ENCODE peak calls at places on chromosomes 4 and X, in ten cellular contexts. S is suprapubic skin, O is esophagus squamous epithelium, C is GM12878, L is upper lobe of left lung, Q is K562, H is brain microvascular endothelial cell, V is HL-60, E is fibroblast of lung, F is hepatocyte. K is an unnamed sample.

GRCh38 chrX:55714111-55714510 is 3.4 kb upstream of the RRAGB start:
- DNase-seq in F (no peak), H (no peak), E (no peak), Q (no peak), V (peak), O (no peak), S (no peak), C (no peak), L (no peak), K (no peak)

GRCh38 chrX:129695535-129695934 is 40.8 kb upstream of the APLN start:
- DNase-seq in E (no peak), L (no peak), C (no peak), O (no peak), F (no peak), V (no peak), S (no peak), H (no peak), Q (no peak), K (peak)

GRCh38 chrX:13763489-13763888 is 28.9 kb downstream of the OFD1 start:
- DNase-seq in F (no peak), O (no peak), L (peak), E (peak), C (no peak), S (no peak), Q (no peak), H (no peak), V (no peak), K (no peak)

GRCh38 chr4:160877087-160877790 is 1286.6 kb downstream of the FSTL5 start:
- DNase-seq in Q (no peak), L (no peak), V (no peak), H (peak), C (no peak), O (no peak), F (no peak), E (no peak), S (no peak), K (no peak)

GRCh38 chr4:95355021-95355420 is 193.8 kb downstream of the UNC5C start:
- DNase-seq in C (no peak), Q (no peak), H (peak), L (no peak), F (no peak), V (no peak), S (no peak), E (no peak), O (no peak), K (no peak)

GRCh38 chrX:103688949-103689348 is 2.5 kb upstream of the MORF4L2 start:
- DNase-seq in H (peak), O (no peak), V (no peak), E (peak), C (no peak), L (no peak), S (no peak), Q (no peak), F (peak), K (no peak)

GRCh38 chrX:77564824-77565223 is 117.6 kb downstream of the FGF16 start:
- DNase-seq in C (no peak), H (no peak), F (no peak), S (no peak), V (no peak), Q (no peak), L (no peak), E (peak), O (no peak), K (no peak)

GRCh38 chr4:76951333-76952033 is 1.9 kb downstream of the SEPTIN11 start:
- DNase-seq in H (no peak), Q (no peak), V (no peak), L (no peak), F (no peak), S (no peak), O (no peak), E (peak), C (no peak), K (no peak)

GRCh38 chrX:149455934-149456333 is 49.2 kb downstream of the IDS start:
- DNase-seq in F (no peak), S (no peak), Q (no peak), H (no peak), L (no peak), O (no peak), E (no peak), C (no peak), V (no peak), K (no peak)

GRCh38 chrX:10186355-10186754 is 29.6 kb downstream of the CLCN4 start:
- DNase-seq in S (no peak), F (no peak), O (no peak), E (no peak), C (no peak), V (no peak), L (no peak), H (no peak), Q (no peak), K (no peak)

GRCh38 chrX:116238866-116239265 is 68.3 kb downstream of the AGTR2 start:
- DNase-seq in F (no peak), V (no peak), Q (no peak), H (no peak), C (no peak), E (no peak), S (no peak), O (no peak), L (no peak), K (no peak)

GRCh38 chr4:86482851-86483490 is 111.1 kb upstream of the PTPN13 start:
- DNase-seq in H (peak), Q (no peak), C (no peak), L (no peak), O (no peak), S (no peak), V (no peak), F (no peak), E (peak), K (no peak)

GRCh38 chr4:154018659-154019058 is 229.8 kb upstream of the SFRP2 start:
- DNase-seq in L (no peak), O (no peak), S (no peak), V (no peak), F (no peak), E (no peak), Q (no peak), C (no peak), H (no peak), K (no peak)

GRCh38 chrX:24282381-24283121 is 31.3 kb downstream of the SUPT20HL2 start:
- DNase-seq in F (no peak), O (no peak), L (no peak), E (peak), V (no peak), C (no peak), H (no peak), S (no peak), Q (no peak), K (no peak)

GRCh38 chrX:104343408-104344129 is 88.8 kb upstream of the ESX1 start:
- DNase-seq in E (peak), F (peak), C (peak), Q (peak), S (no peak), O (no peak), L (no peak), V (no peak), H (peak), K (no peak)

GRCh38 chr4:122205687-122206086 is 53.6 kb downstream of the BLTP1 start:
- DNase-seq in V (no peak), F (no peak), O (no peak), C (no peak), L (no peak), E (no peak), S (no peak), H (no peak), Q (peak), K (no peak)

GRCh38 chrX:125005863-125006262 is 313.8 kb upstream of the TEX13C start:
- DNase-seq in V (no peak), O (no peak), F (no peak), L (no peak), Q (no peak), S (no peak), H (no peak), E (no peak), C (no peak), K (no peak)

GRCh38 chr4:73864365-73864764 is 4.8 kb upstream of the CXCL1 start:
- DNase-seq in O (no peak), H (no peak), E (no peak), Q (peak), F (peak), V (no peak), C (no peak), S (no peak), L (no peak), K (no peak)

GRCh38 chr4:101019941-101020401 is 327.4 kb downstream of the PPP3CA start:
- DNase-seq in H (no peak), C (peak), V (no peak), F (peak), L (no peak), Q (no peak), E (no peak), O (no peak), S (no peak), K (no peak)

GRCh38 chrX:18026171-18026570 is 165.1 kb upstream of the RAI2 start:
- DNase-seq in H (no peak), S (no peak), L (no peak), Q (no peak), C (no peak), O (no peak), V (no peak), F (no peak), E (peak), K (no peak)

GRCh38 chr4:126495163-126495752 is 1137.5 kb upstream of the INTU start:
- DNase-seq in V (no peak), E (no peak), L (no peak), S (no peak), Q (peak), C (no peak), H (no peak), O (no peak), F (no peak), K (no peak)

GRCh38 chr4:141518222-141518621 is 118.2 kb upstream of the IL15 start:
- DNase-seq in V (no peak), E (no peak), L (no peak), C (no peak), O (no peak), S (no peak), H (no peak), F (no peak), Q (no peak), K (no peak)

GRCh38 chr4:173288296-173288695 is 45.9 kb downstream of the HMGB2 start:
- DNase-seq in H (peak), C (peak), O (peak), S (no peak), F (peak), Q (peak), E (peak), L (peak), V (peak), K (no peak)

GRCh38 chrX:154036513-154036912 is 16.8 kb upstream of the IRAK1 start:
- DNase-seq in E (no peak), H (no peak), O (no peak), S (no peak), F (no peak), C (no peak), L (no peak), V (no peak), Q (no peak), K (no peak)

DNA sequence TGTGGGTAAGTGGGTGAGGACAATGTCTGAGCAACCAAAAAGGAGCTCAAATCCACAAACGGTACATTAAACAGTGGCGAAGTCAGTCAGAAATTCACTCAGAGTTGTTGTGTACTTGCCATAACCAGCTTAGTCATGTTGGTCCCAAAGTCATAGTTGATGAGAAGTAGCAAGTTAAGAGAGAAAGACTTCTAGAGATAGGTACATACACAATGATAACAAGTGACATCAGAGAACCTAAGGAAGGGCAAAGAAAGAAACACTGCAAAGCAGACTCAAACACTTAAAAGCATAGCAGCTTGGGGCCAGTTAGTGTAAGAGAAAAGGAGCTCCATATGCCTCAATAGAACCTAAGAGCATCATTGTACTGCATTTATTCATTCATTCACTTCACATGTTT is 30.2 kb downstream of the DYNLT3 start:
- DNase-seq in L (no peak), E (no peak), S (no peak), V (no peak), F (no peak), C (no peak), Q (no peak), O (no peak), H (no peak), K (no peak)
- H3K4me3 ChIP-seq in L (no peak), E (no peak), S (no peak), V (no peak), F (no peak), C (no peak), Q (no peak), O (no peak), H (no peak), K (no peak)

GRCh38 chr4:6767341-6767724 is 15.2 kb upstream of the KIAA0232 start:
- DNase-seq in S (no peak), Q (no peak), H (no peak), L (no peak), C (no peak), F (no peak), E (no peak), O (no peak), V (no peak), K (no peak)

GRCh38 chr4:6769984-6770420 is 12.5 kb upstream of the KIAA0232 start:
- DNase-seq in O (no peak), Q (no peak), F (no peak), H (no peak), L (no peak), S (no peak), V (no peak), E (no peak), C (no peak), K (no peak)

GRCh38 chr4:6768539-6768905 is 14.0 kb upstream of the KIAA0232 start:
- DNase-seq in S (no peak), F (no peak), C (no peak), H (no peak), L (peak), Q (no peak), V (no peak), E (peak), O (no peak), K (no peak)

GRCh38 chr4:6769138-6769983 is 13.2 kb upstream of the KIAA0232 start:
- DNase-seq in S (no peak), V (no peak), C (no peak), E (no peak), Q (no peak), H (no peak), L (no peak), F (no peak), O (no peak), K (no peak)

DNA sequence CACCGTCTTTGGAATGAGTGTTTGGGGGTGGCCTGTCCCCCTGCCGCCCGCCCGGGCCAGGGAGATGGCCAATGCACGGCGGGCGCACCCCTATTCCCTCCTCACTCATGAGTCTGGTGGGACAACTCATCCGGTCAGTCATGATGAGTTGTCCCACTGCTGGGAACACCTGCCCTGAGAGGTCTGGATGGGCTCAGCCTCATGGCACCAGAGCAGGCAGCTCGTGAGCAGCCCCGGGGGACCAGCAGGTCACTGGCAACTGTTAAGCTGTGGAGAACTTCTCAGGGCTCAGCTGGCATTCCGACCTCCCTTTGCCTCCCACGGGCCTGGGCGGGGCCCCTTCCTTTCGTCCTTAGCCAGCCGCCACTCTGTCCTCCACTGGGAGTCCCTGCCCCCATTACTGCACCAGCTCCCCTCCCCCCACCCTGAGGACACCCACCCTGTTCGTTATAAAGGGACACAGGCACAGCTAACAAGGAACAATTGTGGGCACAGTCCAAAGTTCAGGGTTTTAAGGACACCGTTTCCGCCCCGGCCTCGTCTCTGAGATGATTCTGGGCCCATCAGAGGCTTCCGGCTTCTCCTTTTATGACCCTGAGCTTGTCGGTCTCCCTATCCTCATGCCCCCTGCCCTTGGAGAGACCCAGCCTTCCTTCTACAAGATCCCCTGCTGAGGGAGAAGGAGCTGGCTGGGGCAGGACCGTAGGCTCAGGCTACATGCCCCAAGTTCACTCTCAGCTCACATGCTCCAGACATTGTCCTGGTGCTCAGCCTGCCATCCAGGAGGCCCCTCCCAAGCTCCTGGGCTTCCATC is 14.6 kb upstream of the KIAA0232 start:
- DNase-seq in L (no peak), C (no peak), V (no peak), S (no peak), H (no peak), E (no peak), Q (no peak), F (peak), O (no peak), K (no peak)
- H3K27ac ChIP-seq in L (no peak), C (no peak), V (no peak), S (no peak), H (no peak), E (no peak), Q (no peak), F (peak), O (no peak), K (peak)

GRCh38 chrX:133177202-133177601 is 41.0 kb downstream of the TFDP3 start:
- DNase-seq in L (no peak), V (no peak), F (no peak), H (no peak), O (no peak), C (no peak), S (no peak), Q (no peak), E (no peak), K (no peak)

GRCh38 chrX:133171962-133172708 is 46.0 kb downstream of the TFDP3 start:
- DNase-seq in V (no peak), O (no peak), L (no peak), E (peak), S (no peak), C (no peak), Q (no peak), H (peak), F (peak), K (no peak)
- TF ChIP-seq CTCF in V (peak), O (no peak), L (no peak), E (no peak), S (no peak), C (peak), Q (peak), H (peak), F (peak), K (no peak)

DNA sequence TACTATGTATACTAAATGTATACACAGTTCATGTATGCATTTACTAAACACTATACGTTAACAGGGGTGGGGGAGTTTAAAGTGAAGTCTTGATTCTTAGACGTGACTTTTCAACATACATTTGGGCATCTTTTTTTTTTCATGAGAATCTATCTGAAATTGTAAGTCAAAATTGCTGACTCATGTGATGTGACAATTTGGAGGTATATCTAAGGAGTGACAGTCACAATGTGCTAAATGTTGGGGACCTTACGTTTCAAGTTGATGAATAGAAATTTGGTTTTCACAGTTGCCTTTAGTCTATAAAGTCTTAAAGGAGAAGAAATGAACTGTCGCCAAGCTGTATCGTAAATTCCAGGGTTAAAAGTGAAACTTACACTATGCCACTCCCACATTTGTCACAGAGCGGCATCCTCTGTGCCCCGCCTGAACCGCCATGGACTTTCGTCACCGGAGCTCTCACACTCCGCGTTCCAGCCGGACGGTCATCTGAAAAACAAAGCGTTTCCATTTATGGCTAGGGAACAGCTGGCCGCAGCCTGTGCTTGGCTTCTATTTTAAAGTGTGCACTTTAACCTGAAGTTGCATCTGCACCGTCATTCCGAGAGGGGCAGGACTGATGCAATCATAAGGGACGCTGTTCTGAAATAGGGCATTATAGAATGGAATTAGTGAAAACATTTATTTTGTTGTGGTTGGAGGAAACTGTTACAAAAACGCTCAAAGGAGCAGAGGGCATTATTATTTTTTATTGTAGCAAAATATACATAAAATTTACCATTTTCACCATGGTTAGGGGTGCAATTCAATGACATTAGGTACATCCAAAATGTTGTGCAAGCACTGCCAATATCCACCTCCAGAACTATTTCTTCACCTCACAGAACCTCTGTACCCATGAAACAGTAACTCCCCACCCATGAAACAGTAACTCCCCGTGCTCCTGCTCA is 30.9 kb downstream of the PDLIM3 start:
- DNase-seq in C (no peak), L (peak), V (no peak), O (no peak), E (peak), Q (peak), F (no peak), H (peak), S (no peak), K (peak)
- H3K4me3 ChIP-seq in C (no peak), L (no peak), V (no peak), O (no peak), E (peak), Q (peak), F (no peak), H (peak), S (no peak), K (peak)

K was measured in coronary artery.